ENCODE peak calls at places on chromosomes 6 and 20, in ten cellular contexts. W is Caco-2, F is heart left ventricle, M is foreskin keratinocyte, H is WERI-Rb-1, K is mesendoderm, E is spleen, Y is left lung, D is adrenal gland, N is prostate gland. A is an unnamed sample. For H3K27me3, the result is how much of the 10 kb centered on the place peaks cover.

GRCh38 chr20:23082846-23083552 is 3.1 kb downstream of the CD93 start:
- DNase-seq in W (no peak), F (peak), H (no peak), E (peak), Y (peak), M (peak), K (peak), D (peak), N (peak), A (no peak)

GRCh38 chr20:31587545-31588389 is 17.3 kb upstream of the ID1 start:
- DNase-seq in H (no peak), K (no peak), D (no peak), Y (peak), E (peak), M (no peak), N (no peak), F (peak), W (peak), A (no peak)

GRCh38 chr6:129700666-129701065 is 9.3 kb downstream of the ARHGAP18 start:
- DNase-seq in F (no peak), N (no peak), D (no peak), K (no peak), M (no peak), Y (no peak), H (no peak), W (no peak), E (no peak), A (no peak)

GRCh38 chr6:165191461-165191860 is 117.9 kb downstream of the C6orf118 start:
- DNase-seq in D (no peak), Y (no peak), K (no peak), M (no peak), N (no peak), W (no peak), F (no peak), H (no peak), E (no peak), A (no peak)

GRCh38 chr6:27280540-27281000 is 31.5 kb downstream of the POM121L2 start:
- DNase-seq in F (no peak), K (peak), N (no peak), D (no peak), E (no peak), W (no peak), Y (no peak), M (no peak), H (no peak), A (no peak)

GRCh38 chr6:82217014-82217621 is 30.4 kb downstream of the IBTK start:
- DNase-seq in E (no peak), N (no peak), F (no peak), D (no peak), Y (no peak), K (no peak), M (no peak), W (no peak), H (no peak), A (no peak)

GRCh38 chr6:148109732-148110131 is 232.9 kb upstream of the SASH1 start:
- DNase-seq in H (peak), Y (no peak), N (no peak), W (no peak), E (no peak), D (no peak), F (no peak), K (no peak), M (no peak), A (no peak)

GRCh38 chr20:6769953-6770831 is 2.7 kb downstream of the BMP2 start:
- DNase-seq in Y (peak), F (peak), W (peak), E (peak), N (peak), H (no peak), M (peak), D (peak), K (peak), A (peak)

GRCh38 chr6:38773338-38773737 is 58.2 kb downstream of the DNAH8 start:
- DNase-seq in K (peak), W (peak), Y (no peak), F (no peak), N (no peak), E (no peak), H (peak), M (no peak), D (peak), A (no peak)

GRCh38 chr6:16739329-16739801 is 21.9 kb downstream of the ATXN1 start:
- DNase-seq in F (no peak), H (peak), E (no peak), W (no peak), D (no peak), M (peak), Y (no peak), K (peak), N (peak), A (no peak)

GRCh38 chr6:113630365-113630737 is 226.8 kb upstream of the MARCKS start:
- DNase-seq in N (no peak), W (no peak), M (no peak), K (no peak), Y (no peak), D (no peak), F (no peak), H (no peak), E (no peak), A (no peak)

GRCh38 chr6:34246563-34247391 is 2.0 kb downstream of the SMIM29 start:
- DNase-seq in F (peak), Y (peak), E (peak), K (peak), D (no peak), M (no peak), H (peak), N (no peak), W (peak), A (peak)

GRCh38 chr6:46888031-46888430 is 33.7 kb downstream of the ADGRF5 start:
- DNase-seq in N (no peak), Y (no peak), W (no peak), M (peak), F (no peak), K (no peak), H (no peak), D (no peak), E (no peak), A (no peak)

GRCh38 chr6:439681-440167 is 48.2 kb downstream of the IRF4 start:
- DNase-seq in H (no peak), M (no peak), W (no peak), E (no peak), N (no peak), D (peak), K (no peak), Y (no peak), F (peak), A (no peak)

GRCh38 chr20:1002682-1003561 is 811 bp upstream of the RSPO4 start:
- DNase-seq in M (no peak), H (peak), K (no peak), W (peak), Y (no peak), N (no peak), F (no peak), D (no peak), E (no peak), A (no peak)

GRCh38 chr6:25366785-25367657 is 87.8 kb downstream of the CARMIL1 start:
- DNase-seq in F (no peak), M (peak), W (no peak), Y (no peak), E (no peak), H (no peak), K (no peak), D (no peak), N (no peak), A (no peak)

GRCh38 chr6:169920359-169921020 is 169.1 kb downstream of the ERMARD start:
- DNase-seq in N (no peak), D (no peak), M (no peak), K (no peak), H (no peak), F (no peak), Y (no peak), E (no peak), W (no peak), A (no peak)

GRCh38 chr6:79038061-79038460 is 40.0 kb downstream of the PHIP start:
- DNase-seq in D (no peak), M (no peak), H (no peak), F (no peak), N (no peak), K (no peak), W (no peak), Y (no peak), E (no peak), A (no peak)

GRCh38 chr20:8039048-8039447 is 19.5 kb upstream of the TMX4 start:
- DNase-seq in D (no peak), E (no peak), N (no peak), K (peak), H (no peak), M (no peak), F (no peak), W (peak), Y (no peak), A (no peak)

GRCh38 chr20:59662161-59662560 is 57.8 kb downstream of the PHACTR3 start:
- DNase-seq in N (no peak), F (no peak), W (no peak), E (no peak), K (no peak), M (no peak), D (no peak), H (no peak), Y (no peak), A (no peak)

GRCh38 chr20:10297684-10298240 is 79.1 kb downstream of the SNAP25 start:
- DNase-seq in H (no peak), F (no peak), D (no peak), M (no peak), W (no peak), N (no peak), E (no peak), Y (no peak), K (no peak), A (no peak)

GRCh38 chr6:1987640-1988039 is 257.8 kb downstream of the GMDS start:
- DNase-seq in K (no peak), D (no peak), H (no peak), Y (no peak), W (no peak), N (no peak), M (peak), F (no peak), E (no peak), A (no peak)

GRCh38 chr20:45292343-45292742 is 14.3 kb upstream of the RBPJL start:
- DNase-seq in W (no peak), K (no peak), Y (no peak), H (no peak), M (no peak), E (no peak), F (no peak), D (no peak), N (no peak), A (no peak)
- H3K27me3 ChIP-seq in W (under half), K (under half), Y (under half), H (under half), M (under half), E (under half), F (under half), D (under half), N (under half), A (under half)

DNA sequence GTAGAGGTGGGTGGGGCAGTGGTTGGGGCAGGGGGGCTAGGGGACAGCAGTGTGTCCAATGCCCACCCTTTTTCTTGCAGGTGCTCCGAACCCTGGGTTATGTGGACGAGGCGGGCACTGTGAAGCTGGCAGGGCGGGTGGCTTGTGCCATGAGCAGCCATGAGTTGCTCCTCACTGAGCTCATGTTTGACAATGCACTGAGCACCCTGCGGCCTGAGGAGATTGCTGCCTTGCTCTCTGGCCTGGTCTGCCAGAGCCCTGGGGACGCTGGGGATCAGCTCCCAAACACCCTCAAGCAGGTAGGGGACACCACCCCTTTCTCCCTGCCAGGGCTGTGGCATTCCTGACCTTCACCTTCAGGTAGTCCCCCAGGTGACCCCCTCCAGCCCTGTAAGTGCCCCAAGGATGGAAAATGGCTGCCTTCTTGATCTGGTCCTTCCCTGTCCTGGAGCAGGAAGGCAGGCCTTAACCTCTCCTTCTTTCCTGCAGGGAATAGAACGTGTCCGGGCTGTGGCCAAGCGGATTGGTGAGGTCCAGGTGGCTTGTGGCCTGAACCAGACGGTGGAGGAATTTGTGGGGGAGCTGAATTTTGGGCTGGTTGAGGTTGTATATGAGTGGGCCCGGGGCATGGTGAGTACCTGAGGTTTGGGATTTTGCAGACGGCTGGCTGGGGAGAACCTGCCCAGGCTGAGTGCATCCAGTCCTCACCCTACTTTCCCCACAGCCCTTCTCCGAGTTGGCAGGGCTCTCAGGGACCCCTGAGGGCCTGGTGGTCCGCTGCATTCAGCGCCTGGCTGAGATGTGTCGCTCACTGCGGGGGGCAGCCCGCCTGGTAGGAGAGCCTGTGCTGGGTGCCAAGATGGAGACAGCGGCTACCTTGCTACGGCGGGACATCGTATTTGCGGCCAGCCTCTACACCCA is 2.9 kb downstream of the DXO start:
- DNase-seq in M (no peak), Y (peak), W (no peak), N (no peak), H (no peak), E (peak), F (no peak), D (peak), K (no peak), A (no peak)
- H3K27me3 ChIP-seq in M (under half), Y (under half), W (under half), N (under half), H (under half), E (under half), F (under half), D (under half), K (under half), A (under half)

GRCh38 chr20:35600176-35600995 is 15.2 kb upstream of the SPAG4 start:
- DNase-seq in Y (no peak), D (no peak), K (no peak), N (no peak), W (no peak), E (no peak), M (no peak), F (no peak), H (no peak), A (no peak)
- H3K27me3 ChIP-seq in Y (under half), D (under half), K (under half), N (under half), W (under half), E (under half), M (half or more), F (under half), H (under half), A (under half)

GRCh38 chr6:42454428-42454791 is 2.7 kb upstream of the TRERF1 start:
- DNase-seq in N (no peak), W (peak), M (no peak), Y (peak), K (peak), E (no peak), H (peak), F (peak), D (peak), A (peak)
- H3K27me3 ChIP-seq in N (under half), W (under half), M (under half), Y (under half), K (under half), E (under half), H (under half), F (under half), D (under half), A (under half)

GRCh38 chr20:52217689-52218395 is 26.3 kb upstream of the ZFP64 start:
- DNase-seq in F (no peak), K (no peak), E (no peak), H (no peak), W (no peak), Y (no peak), D (no peak), N (no peak), M (no peak), A (no peak)
- H3K27me3 ChIP-seq in F (under half), K (under half), E (under half), H (under half), W (under half), Y (under half), D (under half), N (under half), M (under half), A (under half)

GRCh38 chr20:20720158-20720557 is 7.7 kb upstream of the RALGAPA2 start:
- DNase-seq in Y (no peak), K (no peak), N (no peak), E (no peak), W (no peak), D (no peak), M (no peak), H (no peak), F (no peak), A (no peak)
- H3K27me3 ChIP-seq in Y (under half), K (under half), N (under half), E (under half), W (under half), D (under half), M (under half), H (under half), F (under half), A (under half)